ENCODE peak calls at places on chromosomes 1 and 21, in eight cellular contexts. S, H, E, Q, T, M, I and Z are unnamed samples.

GRCh38 chr1:91804546-91805023 is 81.4 kb downstream of the TGFBR3 start:
- DNase-seq in S (no peak), H (no peak), E (no peak), Q (no peak), T (peak), M (no peak), I (no peak), Z (peak)

GRCh38 chr1:89812992-89813391 is 7.8 kb upstream of the LRRC8D start:
- DNase-seq in S (no peak), H (no peak), E (no peak), Q (no peak), T (no peak), M (no peak), I (no peak), Z (peak)

GRCh38 chr1:208031316-208031931 is 120.5 kb upstream of the CD34 start:
- DNase-seq in S (no peak), H (no peak), E (no peak), Q (no peak), T (no peak), M (no peak), I (no peak), Z (no peak)

GRCh38 chr1:203306089-203306969 is 1.0 kb downstream of the BTG2 start:
- DNase-seq in S (peak), H (peak), E (peak), Q (peak), T (peak), M (peak), I (peak), Z (peak)

GRCh38 chr1:40240390-40240789 is 7.3 kb upstream of the TMCO2 start:
- DNase-seq in S (no peak), H (no peak), E (no peak), Q (no peak), T (no peak), M (no peak), I (no peak), Z (no peak)

GRCh38 chr1:200029035-200029623 is 1.6 kb downstream of the NR5A2 start:
- DNase-seq in S (no peak), H (no peak), E (peak), Q (no peak), T (no peak), M (no peak), I (peak), Z (peak)

GRCh38 chr1:147389532-147390184 is 147.2 kb downstream of the CHD1L start:
- DNase-seq in S (no peak), H (peak), E (no peak), Q (no peak), T (peak), M (peak), I (no peak), Z (peak)

GRCh38 chr1:45013551-45014209 is 1.6 kb downstream of the UROD start:
- DNase-seq in S (no peak), H (no peak), E (no peak), Q (no peak), T (peak), M (no peak), I (no peak), Z (no peak)

GRCh38 chr1:152495066-152495675 is 15.4 kb upstream of the LCE5A start:
- DNase-seq in S (no peak), H (no peak), E (no peak), Q (no peak), T (peak), M (peak), I (no peak), Z (peak)

GRCh38 chr1:246724725-246725095 is 501 bp downstream of the SCCPDH start:
- DNase-seq in S (no peak), H (peak), E (no peak), Q (no peak), T (peak), M (peak), I (no peak), Z (peak)

GRCh38 chr21:31873696-31874599 is 1.1 kb downstream of the HUNK start:
- DNase-seq in S (peak), H (peak), E (peak), Q (no peak), T (peak), M (peak), I (peak), Z (peak)

GRCh38 chr1:8006037-8006963 is 19.8 kb downstream of the ERRFI1 start:
- DNase-seq in S (no peak), H (no peak), E (no peak), Q (no peak), T (no peak), M (no peak), I (no peak), Z (no peak)

GRCh38 chr1:54391450-54392071 is 14.6 kb downstream of the SSBP3 start:
- DNase-seq in S (no peak), H (no peak), E (no peak), Q (no peak), T (no peak), M (no peak), I (no peak), Z (no peak)

GRCh38 chr1:173531069-173531693 is 54.0 kb downstream of the PRDX6 start:
- DNase-seq in S (no peak), H (no peak), E (no peak), Q (no peak), T (no peak), M (no peak), I (no peak), Z (no peak)

GRCh38 chr1:152448095-152448494 is 34.0 kb upstream of the CRNN start:
- DNase-seq in S (no peak), H (no peak), E (no peak), Q (no peak), T (no peak), M (no peak), I (no peak), Z (peak)

GRCh38 chr1:88080875-88081274 is 603.2 kb upstream of the PKN2 start:
- DNase-seq in S (no peak), H (no peak), E (no peak), Q (no peak), T (no peak), M (no peak), I (no peak), Z (no peak)

GRCh38 chr1:88074661-88075060 is 609.4 kb upstream of the PKN2 start:
- DNase-seq in S (no peak), H (no peak), E (no peak), Q (no peak), T (no peak), M (no peak), I (no peak), Z (no peak)

GRCh38 chr1:88075813-88076212 is 608.3 kb upstream of the PKN2 start:
- DNase-seq in S (no peak), H (no peak), E (no peak), Q (no peak), T (no peak), M (no peak), I (no peak), Z (no peak)

DNA sequence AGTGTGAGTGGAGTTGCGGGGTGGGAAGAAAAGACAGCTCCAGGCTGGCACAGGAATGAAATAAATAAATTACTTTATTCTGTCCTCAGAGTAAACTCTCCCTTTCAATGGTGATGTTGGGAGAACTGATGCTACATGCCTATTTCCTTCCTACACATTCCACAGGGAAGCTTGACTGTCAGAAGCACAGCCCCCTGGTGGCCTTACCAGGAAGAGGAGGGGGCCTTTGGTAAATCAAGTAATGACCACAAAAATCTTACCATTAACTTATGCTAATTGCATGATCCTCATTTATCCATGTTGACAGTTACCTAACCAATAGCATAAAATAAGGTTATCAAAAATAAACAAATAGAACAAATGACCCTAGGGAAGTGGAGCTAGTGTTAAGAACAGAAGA is 605.0 kb upstream of the PKN2 start:
- DNase-seq in S (no peak), H (no peak), E (no peak), Q (no peak), T (no peak), M (no peak), I (no peak), Z (peak)
- TF ChIP-seq CTCF in S (no peak), H (no peak), E (no peak), Q (no peak), T (no peak), M (no peak), I (no peak), Z (peak)

GRCh38 chr21:38505654-38506523 is 7.6 kb upstream of the ERG start:
- DNase-seq in S (no peak), H (peak), E (peak), Q (no peak), T (peak), M (no peak), I (no peak), Z (peak)
- TF ChIP-seq POLR2A in S (no peak), H (no peak), E (no peak), Q (no peak), T (no peak), M (no peak), I (no peak), Z (no peak)

GRCh38 chr21:41536827-41537103 is 28.8 kb upstream of the TMPRSS2 start:
- DNase-seq in S (no peak), H (no peak), E (no peak), Q (no peak), T (no peak), M (no peak), I (no peak), Z (no peak)

GRCh38 chr21:41530366-41530765 is 22.4 kb upstream of the TMPRSS2 start:
- DNase-seq in S (no peak), H (no peak), E (no peak), Q (no peak), T (no peak), M (no peak), I (no peak), Z (no peak)

GRCh38 chr21:41537356-41537755 is 29.4 kb upstream of the TMPRSS2 start:
- DNase-seq in S (no peak), H (no peak), E (no peak), Q (no peak), T (no peak), M (no peak), I (no peak), Z (no peak)

DNA sequence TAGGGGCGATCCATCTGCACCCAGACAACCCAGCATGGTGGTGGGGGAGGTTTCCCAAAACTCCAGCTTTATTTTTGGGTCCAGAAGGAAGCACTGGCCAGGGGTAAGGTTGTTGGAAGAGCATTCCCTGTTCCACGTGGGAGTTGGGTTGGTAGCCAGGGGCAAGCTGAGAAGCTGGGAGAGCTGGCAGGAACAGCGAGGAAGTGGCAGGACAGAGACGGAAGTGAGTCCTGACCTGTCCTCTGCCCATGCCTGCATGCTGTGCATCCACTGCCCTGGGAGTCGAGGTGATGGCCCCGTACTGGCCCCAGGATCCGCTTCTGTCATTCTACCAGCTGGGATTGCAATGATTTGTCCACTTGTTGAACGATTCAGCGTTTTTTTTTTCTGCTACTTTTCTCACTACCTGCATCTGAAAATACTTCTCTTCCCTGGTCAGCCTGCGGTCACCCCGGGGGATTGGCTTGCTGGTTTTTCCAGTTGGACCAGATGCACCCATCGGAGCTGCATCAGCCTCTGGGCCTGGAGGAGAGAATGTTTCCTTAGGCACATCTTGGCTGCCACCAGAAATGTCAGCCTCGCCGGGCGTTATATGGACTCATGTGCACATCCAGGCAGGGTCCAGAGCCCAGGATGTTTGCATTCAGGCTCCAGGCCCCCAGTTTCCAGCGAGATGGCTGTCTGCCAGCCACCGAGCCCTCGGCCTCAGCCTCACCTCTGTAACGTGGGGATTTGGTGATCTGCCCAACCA is 28.3 kb upstream of the TMPRSS2 start:
- DNase-seq in S (no peak), H (no peak), E (peak), Q (no peak), T (no peak), M (no peak), I (no peak), Z (no peak)
- TF ChIP-seq CTCF in S (no peak), H (no peak), E (no peak), Q (no peak), T (no peak), M (no peak), I (no peak), Z (no peak)

GRCh38 chr1:94125551-94126514 is 4.9 kb upstream of the ABCA4 start:
- DNase-seq in S (no peak), H (no peak), E (no peak), Q (no peak), T (no peak), M (no peak), I (no peak), Z (no peak)
- TF ChIP-seq POLR2A in S (no peak), H (no peak), E (no peak), Q (no peak), T (no peak), M (no peak), I (no peak), Z (no peak)

DNA sequence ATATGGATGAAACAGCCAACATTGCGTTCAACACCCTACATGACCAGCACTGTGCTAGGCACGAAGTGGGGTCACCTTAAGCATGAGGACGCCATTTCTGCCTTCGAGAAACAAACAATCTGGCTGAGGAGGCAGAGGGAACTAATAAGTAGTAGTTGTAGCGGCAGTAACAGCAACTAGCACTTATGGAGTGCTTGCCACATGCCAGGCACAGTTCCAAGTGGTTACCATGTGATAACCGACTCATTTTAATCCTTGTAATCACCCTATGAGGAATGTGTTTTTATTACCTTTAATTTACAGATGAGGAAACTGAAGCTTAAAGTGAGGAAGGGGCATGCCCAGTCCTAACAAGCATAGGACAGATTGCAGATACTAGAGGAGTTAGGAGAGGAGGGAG is 33.7 kb downstream of the KCND3 start:
- DNase-seq in S (no peak), H (no peak), E (no peak), Q (no peak), T (no peak), M (no peak), I (no peak), Z (no peak)
- TF ChIP-seq CTCF in S (no peak), H (no peak), E (no peak), Q (no peak), T (no peak), M (no peak), I (no peak), Z (no peak)

DNA sequence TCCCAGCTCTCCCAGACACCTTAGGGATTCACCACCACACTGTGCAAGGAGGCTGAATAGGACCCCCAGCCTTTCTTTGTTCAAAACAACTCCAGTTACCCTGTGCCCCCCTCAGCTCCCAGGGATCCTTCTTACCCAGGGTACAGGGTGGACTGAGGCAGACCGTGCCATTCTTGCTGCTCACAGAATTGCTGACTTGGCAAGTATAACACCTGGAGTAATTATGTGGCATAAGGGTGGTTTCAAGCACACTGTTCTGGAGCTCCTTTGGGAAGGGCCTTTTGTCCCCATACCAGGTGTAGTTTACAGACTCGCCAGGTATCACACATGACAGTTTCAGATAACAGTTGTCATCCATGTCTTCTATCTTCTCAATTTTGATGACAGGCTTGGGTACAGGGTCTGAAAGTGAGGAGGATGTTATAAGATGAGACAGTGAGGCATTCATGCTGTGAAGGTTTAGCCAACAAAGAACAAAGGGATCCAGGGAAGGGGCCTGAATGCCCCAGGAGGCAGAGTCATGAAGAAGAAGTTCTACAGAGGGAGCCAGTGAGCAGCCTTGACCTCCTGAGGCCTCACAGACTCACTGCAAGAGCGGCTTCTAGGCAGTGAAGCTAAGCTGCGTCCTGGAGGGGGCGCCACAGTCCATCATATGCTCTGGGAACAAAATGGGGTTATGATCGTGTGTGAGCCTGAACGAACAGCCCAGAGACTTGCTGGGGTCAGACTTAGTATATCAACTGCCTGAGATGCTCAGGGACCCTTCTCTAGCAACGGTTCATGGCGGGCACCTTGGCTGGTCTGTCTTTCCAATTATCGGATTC is 30.3 kb downstream of the CD48 start:
- DNase-seq in S (peak), H (peak), E (no peak), Q (no peak), T (peak), M (peak), I (peak), Z (peak)
- TF ChIP-seq POLR2A in S (no peak), H (no peak), E (no peak), Q (no peak), T (no peak), M (no peak), I (no peak), Z (no peak)

DNA sequence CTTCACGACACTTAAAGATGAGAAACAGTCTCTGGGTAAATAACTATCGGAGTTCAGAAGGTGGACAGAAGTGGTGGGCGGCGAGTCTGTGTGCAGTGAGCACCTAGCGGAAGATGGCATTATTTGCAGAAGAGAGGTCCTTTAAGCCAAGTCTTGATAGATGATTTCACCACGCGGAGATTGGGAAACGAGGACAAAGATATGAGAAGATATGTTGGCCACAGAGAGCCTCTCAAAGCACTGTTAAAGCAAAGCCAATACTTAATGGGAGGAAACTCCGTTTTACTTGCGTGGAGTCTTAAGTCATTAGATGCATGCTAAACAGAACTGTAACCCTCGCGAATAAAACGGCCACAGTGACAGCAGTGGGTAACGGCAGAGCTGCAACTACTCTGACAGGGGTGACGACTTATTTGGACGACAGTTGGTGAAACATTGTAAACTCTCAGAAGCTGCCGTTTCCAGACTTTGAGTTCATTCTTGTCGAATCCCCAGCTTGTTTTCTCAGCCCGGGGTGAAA is 576 bp upstream of the CEP350 start:
- DNase-seq in S (no peak), H (peak), E (no peak), Q (peak), T (peak), M (peak), I (no peak), Z (peak)
- TF ChIP-seq CTCF in S (peak), H (no peak), E (no peak), Q (no peak), T (no peak), M (no peak), I (no peak), Z (no peak)

GRCh38 chr1:17286646-17287045 is 21.4 kb upstream of the PADI4 start:
- DNase-seq in S (no peak), H (no peak), E (no peak), Q (no peak), T (no peak), M (no peak), I (no peak), Z (no peak)

GRCh38 chr1:17290553-17290952 is 17.4 kb upstream of the PADI4 start:
- DNase-seq in S (no peak), H (no peak), E (no peak), Q (no peak), T (no peak), M (no peak), I (no peak), Z (no peak)

GRCh38 chr1:17292299-17293198 is 15.4 kb upstream of the PADI4 start:
- DNase-seq in S (no peak), H (no peak), E (peak), Q (no peak), T (no peak), M (no peak), I (no peak), Z (no peak)

GRCh38 chr1:17287377-17287776 is 20.6 kb upstream of the PADI4 start:
- DNase-seq in S (no peak), H (no peak), E (peak), Q (no peak), T (no peak), M (no peak), I (no peak), Z (peak)

DNA sequence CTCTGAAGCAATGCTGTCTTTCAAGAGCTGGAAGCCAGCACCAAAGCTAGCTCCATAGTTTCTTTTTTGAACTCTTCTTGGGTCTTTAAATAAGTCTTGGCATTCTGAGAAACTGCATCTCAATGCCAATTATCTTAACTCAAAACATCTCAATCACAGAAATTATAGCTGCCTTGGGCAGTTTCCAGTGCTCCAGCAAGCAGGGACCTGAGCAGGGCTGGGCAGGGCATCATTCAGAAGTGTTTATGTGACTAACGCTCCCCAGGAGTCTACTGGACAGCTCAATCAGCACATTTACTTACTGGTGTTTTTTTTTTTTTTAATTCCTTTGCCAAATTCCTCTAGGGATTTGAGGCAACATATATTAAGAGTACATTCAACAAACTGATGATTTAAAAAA is 18.2 kb upstream of the PADI4 start:
- DNase-seq in S (no peak), H (no peak), E (peak), Q (no peak), T (no peak), M (no peak), I (no peak), Z (no peak)
- TF ChIP-seq POLR2A in S (no peak), H (no peak), E (no peak), Q (no peak), T (no peak), M (no peak), I (no peak), Z (no peak)